ENCODE peak calls at places on chromosomes 11 and 22, in four cellular contexts. X, C, G and I are unnamed samples.

GRCh38 chr11:66854729-66855211 is 2.1 kb upstream of the LRFN4 start:
- DNase-seq in X (no peak), G (no peak), C (no peak), I (no peak)

GRCh38 chr11:75476716-75477613 is 44.0 kb upstream of the KLHL35 start:
- DNase-seq in C (peak), X (peak), G (no peak), I (no peak)

GRCh38 chr22:30435674-30436126 is 10.1 kb downstream of the MTFP1 start:
- DNase-seq in C (no peak), X (no peak), G (peak), I (no peak)

GRCh38 chr11:62770778-62771143 is 435 bp upstream of the TAF6L start:
- DNase-seq in G (peak), C (no peak), X (no peak), I (no peak)

GRCh38 chr22:45683248-45683647 is 11.6 kb downstream of the ATXN10 start:
- DNase-seq in X (no peak), G (no peak), C (no peak), I (no peak)

GRCh38 chr11:44223261-44223660 is 86.7 kb downstream of the ALX4 start:
- DNase-seq in X (no peak), C (no peak), G (no peak), I (no peak)

GRCh38 chr22:37545703-37546435 is 14.4 kb upstream of the CDC42EP1 start:
- DNase-seq in G (peak), X (peak), C (peak), I (no peak)

GRCh38 chr22:49771266-49772065 is 56.2 kb downstream of the BRD1 start:
- DNase-seq in X (no peak), G (no peak), C (peak), I (no peak)

GRCh38 chr11:65506770-65507485 is 8.1 kb downstream of the MALAT1 start:
- DNase-seq in G (no peak), C (no peak), X (no peak), I (no peak)

GRCh38 chr11:116506446-116506845 is 266.3 kb downstream of the BUD13 start:
- DNase-seq in X (no peak), C (no peak), G (no peak), I (no peak)

GRCh38 chr11:88402784-88403183 is 65.2 kb upstream of the CTSC start:
- DNase-seq in G (no peak), C (no peak), X (no peak), I (no peak)

GRCh38 chr11:104892723-104893511 is 5.3 kb downstream of the CASP12 start:
- DNase-seq in G (no peak), X (no peak), C (no peak), I (no peak)

GRCh38 chr11:117976445-117976844 is 9.7 kb upstream of the IL10RA start:
- DNase-seq in C (no peak), G (no peak), X (no peak), I (no peak)

GRCh38 chr11:61026121-61027031 is 54.9 kb downstream of the CD6 start:
- DNase-seq in C (no peak), X (no peak), G (no peak), I (no peak)

GRCh38 chr11:2834893-2835767 is 50.4 kb downstream of the CDKN1C start:
- DNase-seq in G (no peak), X (no peak), C (no peak), I (no peak)

GRCh38 chr22:23110190-23110921 is 31.4 kb downstream of the RSPH14 start:
- DNase-seq in C (no peak), G (no peak), X (no peak), I (no peak)

GRCh38 chr11:35458846-35459245 is 39.5 kb upstream of the SLC1A2 start:
- DNase-seq in X (no peak), C (no peak), G (no peak), I (no peak)

DNA sequence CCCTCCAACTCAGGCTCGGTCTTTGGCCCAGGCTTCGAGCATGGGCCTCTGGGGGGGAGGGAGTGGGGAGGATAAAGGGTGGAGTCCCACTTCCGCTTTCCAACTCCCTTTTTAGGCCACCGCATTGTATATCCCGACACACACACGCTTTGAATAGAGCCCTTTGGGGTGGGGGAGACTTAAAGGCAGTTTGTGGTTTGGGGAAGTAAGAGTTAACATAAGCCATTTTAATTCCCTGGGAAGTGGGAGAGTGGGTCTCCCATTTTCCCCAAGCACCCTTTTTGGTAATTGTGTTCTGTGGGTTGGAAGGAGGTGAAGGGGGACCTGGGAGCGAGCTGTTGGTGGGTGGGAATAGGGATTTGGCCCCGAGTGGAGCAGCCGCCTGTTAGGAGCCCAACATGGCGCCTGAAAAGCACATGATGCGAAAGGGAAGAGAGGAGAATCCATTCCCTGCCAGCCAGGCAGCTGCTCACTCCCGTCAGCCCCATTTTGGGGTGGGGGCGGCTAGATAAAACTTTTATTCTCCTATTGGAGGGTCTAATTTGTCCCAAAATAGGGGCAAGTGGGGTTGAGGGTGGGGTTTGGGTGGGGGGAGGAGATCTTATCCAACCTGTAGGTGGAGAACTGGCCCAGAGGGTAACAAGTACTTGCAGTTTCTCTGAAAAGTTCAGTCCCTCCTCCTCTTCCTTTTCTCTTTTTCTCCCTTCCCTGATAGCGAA is 983 bp downstream of the PCF11 start:
- DNase-seq in X (peak), C (peak), G (peak), I (peak)
- TF ChIP-seq CTCF in X (no peak), C (no peak), G (no peak), I (no peak)

DNA sequence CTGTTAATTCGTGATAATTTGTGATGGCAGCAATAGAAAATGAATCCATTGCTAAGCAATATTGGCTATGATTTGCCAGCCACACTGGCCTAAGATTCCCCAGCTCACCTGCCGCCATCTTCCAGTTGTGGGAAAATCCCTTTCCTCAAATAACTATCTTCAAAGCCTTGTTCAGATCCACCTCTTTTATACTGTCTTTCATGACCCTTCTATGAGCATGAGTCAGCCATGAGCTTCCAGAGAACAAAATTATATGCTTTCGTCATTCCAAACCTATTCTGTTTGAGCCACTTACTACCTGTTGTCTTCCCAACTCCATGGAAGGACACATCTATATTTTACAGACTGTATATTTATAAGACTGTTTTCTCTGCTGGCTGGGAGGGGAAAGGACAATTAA is 25.0 kb upstream of the PRSS23 start:
- DNase-seq in C (no peak), X (no peak), G (no peak), I (no peak)
- TF ChIP-seq CTCF in C (no peak), X (no peak), G (no peak), I (no peak)

GRCh38 chr22:19523240-19524169 is 705 bp downstream of the CLDN5 start:
- DNase-seq in C (no peak), G (no peak), X (no peak), I (no peak)
- TF ChIP-seq CTCF in C (peak), G (no peak), X (no peak), I (no peak)

GRCh38 chr11:5679811-5680210 is 5.1 kb downstream of the TRIM5 start:
- DNase-seq in C (no peak), G (no peak), X (no peak), I (no peak)
- TF ChIP-seq CTCF in C (no peak), G (no peak), X (no peak), I (no peak)

GRCh38 chr22:21643533-21644357 is 1.6 kb downstream of the SDF2L1 start:
- DNase-seq in C (no peak), X (no peak), G (no peak), I (no peak)
- TF ChIP-seq CTCF in C (no peak), X (no peak), G (no peak), I (no peak)

GRCh38 chr11:19952101-19952605 is 208.1 kb downstream of the DBX1 start:
- DNase-seq in G (no peak), C (no peak), X (no peak), I (no peak)

GRCh38 chr11:19954899-19955298 is 205.4 kb downstream of the DBX1 start:
- DNase-seq in C (no peak), G (no peak), X (no peak), I (no peak)

GRCh38 chr11:19955660-19956059 is 204.6 kb downstream of the DBX1 start:
- DNase-seq in X (no peak), C (no peak), G (no peak), I (no peak)

GRCh38 chr11:19953342-19953741 is 206.9 kb downstream of the DBX1 start:
- DNase-seq in X (no peak), G (no peak), C (no peak), I (no peak)

DNA sequence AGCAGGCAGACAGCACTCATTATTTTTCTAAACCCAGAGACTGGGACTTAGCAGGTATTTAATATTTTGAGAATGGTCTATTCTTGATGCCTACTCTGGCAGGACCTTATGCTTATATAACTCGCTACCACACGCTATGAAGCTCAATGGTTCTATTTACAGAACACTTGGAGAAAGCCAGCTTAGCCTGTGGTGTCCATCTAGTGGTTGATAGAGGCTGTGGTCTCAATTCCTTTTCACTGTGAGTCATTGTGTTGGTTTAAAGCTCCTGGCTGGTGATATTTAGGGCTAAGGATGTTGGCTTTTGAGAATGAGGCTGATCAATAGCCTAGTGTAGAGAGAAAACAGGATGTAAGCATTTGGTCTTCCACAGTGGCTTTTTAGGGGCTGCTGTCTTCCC is 206.4 kb downstream of the DBX1 start:
- DNase-seq in C (no peak), G (no peak), X (peak), I (no peak)
- TF ChIP-seq CTCF in C (peak), G (no peak), X (peak), I (no peak)

DNA sequence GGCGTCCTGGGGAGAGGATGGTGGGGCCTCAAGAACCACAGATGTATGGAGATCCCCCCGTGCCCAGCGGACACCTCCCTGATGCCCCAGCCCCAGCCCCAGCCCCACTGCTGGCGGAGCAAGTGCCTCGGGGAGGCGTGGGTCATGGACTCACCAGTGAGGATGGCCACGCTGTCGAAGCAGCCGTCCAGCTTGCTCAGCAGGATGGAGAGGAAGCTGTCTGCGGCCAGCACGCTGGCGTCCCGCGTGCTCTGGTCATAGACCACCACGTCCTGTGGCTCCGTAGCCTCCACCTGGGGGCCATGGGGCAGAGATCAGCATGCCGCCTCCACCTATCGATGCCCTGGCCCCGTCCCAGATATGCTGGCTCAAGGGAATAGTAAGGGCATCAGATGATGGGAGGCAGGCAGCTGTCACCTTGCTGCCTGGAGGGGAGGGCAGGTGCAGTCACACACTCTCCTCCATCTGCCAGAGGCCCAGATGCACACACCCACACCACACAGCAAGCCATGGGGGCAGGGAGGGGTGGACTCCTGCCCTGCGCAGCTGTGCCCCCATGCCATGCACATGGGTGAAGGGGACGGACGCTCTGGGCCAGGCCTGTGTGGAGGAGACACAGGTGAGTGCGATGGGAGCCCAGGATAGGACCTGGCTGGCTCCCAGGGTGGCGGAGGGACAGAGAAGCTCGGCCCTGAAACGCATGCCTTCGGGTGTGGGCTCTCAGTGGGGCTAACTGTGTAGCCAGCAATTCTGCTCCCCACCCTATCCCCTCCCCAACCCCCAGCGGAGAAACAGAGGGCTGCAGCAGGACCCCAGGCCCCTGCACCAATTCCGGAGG is 8.2 kb downstream of the DUSP8 start:
- DNase-seq in X (no peak), C (no peak), G (no peak), I (no peak)
- TF ChIP-seq CTCF in X (no peak), C (no peak), G (no peak), I (no peak)

GRCh38 chr11:56748597-56748996 is at the start of gene OR9G4:
- DNase-seq in G (no peak), X (no peak), C (no peak), I (no peak)

GRCh38 chr11:56751480-56751879 is 3.0 kb upstream of the OR9G4 start:
- DNase-seq in C (no peak), G (no peak), X (no peak), I (no peak)

GRCh38 chr11:56750190-56750589 is 1.7 kb upstream of the OR9G4 start:
- DNase-seq in X (no peak), G (no peak), C (no peak), I (no peak)
- TF ChIP-seq CTCF in X (no peak), G (no peak), C (no peak), I (no peak)

DNA sequence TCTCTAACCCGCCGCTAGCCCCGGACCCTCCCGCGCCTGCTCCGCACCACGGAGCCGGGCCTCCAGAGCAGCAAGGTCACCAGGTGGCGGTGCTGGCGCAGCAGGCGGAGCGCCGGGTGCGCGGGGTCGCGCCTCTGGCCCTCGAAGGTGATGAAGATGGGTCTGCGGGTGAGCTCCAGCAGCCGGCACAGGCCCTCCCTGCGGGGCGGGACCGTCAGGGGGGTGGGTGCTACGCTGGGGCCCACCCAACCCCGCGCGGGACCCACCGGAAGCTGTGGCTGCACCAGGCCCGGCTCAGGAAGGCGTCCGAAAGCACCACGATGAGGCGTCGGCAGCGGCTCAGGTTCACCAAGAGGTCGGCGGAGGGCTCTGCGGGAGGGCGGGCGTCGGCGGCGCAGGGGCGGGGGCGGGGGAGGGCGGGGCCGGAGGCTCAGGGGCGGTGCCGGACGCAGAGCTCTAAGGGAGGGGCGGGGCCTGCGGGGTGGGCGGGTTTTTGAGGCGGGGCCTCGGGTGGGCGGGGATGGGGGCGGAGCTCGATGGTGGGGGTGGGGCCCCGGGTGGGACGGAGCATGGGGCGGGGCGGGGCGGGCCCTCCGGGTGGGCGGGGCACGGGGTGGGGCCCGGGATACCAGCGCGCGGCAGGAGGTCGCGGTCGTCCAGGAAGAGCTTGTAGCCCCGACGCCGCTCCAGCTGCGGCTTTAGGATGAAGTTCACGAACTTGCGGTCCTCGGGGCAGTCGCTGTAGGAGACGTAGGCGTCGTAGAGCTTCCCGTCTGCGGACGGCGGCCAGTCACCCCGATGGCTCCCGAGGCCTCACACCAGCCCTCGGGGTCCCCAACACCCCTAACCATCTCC is 7.8 kb downstream of the SIGIRR start:
- DNase-seq in X (peak), C (peak), G (peak), I (peak)
- TF ChIP-seq CTCF in X (no peak), C (peak), G (no peak), I (no peak)